ENCODE peak calls at places on chromosome 17, in six cellular contexts. One of them, this sample, is unnamed.

GRCh38 chr17:13346081-13346533 is 255.6 kb downstream of the HS3ST3A1 start:
- DNase-seq in NCI-H1417: no peak
- DNase-seq in GM13977: no peak
- DNase-seq in stomach: no peak
- DNase-seq in SW 1271: no peak
- DNase-seq in neural crest cell: no peak
- DNase-seq in this sample: peak; percentile 45

GRCh38 chr17:12406623-12407228 is 259.0 kb upstream of the MYOCD start:
- DNase-seq in NCI-H1417: no peak
- DNase-seq in GM13977: no peak
- DNase-seq in stomach: no peak
- DNase-seq in SW 1271: no peak
- DNase-seq in neural crest cell: no peak
- DNase-seq in this sample: no peak

GRCh38 chr17:66483946-66484345 is 181.5 kb downstream of the PRKCA start:
- DNase-seq in NCI-H1417: no peak
- DNase-seq in GM13977: no peak
- DNase-seq in stomach: no peak
- DNase-seq in SW 1271: no peak
- DNase-seq in neural crest cell: no peak
- DNase-seq in this sample: no peak

GRCh38 chr17:15348030-15348429 is 6.6 kb upstream of the TEKT3 start:
- DNase-seq in NCI-H1417: peak; percentile 1
- DNase-seq in GM13977: no peak
- DNase-seq in stomach: no peak
- DNase-seq in SW 1271: no peak
- DNase-seq in neural crest cell: no peak
- DNase-seq in this sample: no peak

GRCh38 chr17:32956240-32956970 is 28.5 kb downstream of the TMEM98 start:
- DNase-seq in NCI-H1417: no peak
- DNase-seq in GM13977: no peak
- DNase-seq in stomach: no peak
- DNase-seq in SW 1271: no peak
- DNase-seq in neural crest cell: no peak
- DNase-seq in this sample: no peak

GRCh38 chr17:13646969-13647368 is 45.2 kb upstream of the HS3ST3A1 start:
- DNase-seq in NCI-H1417: no peak
- DNase-seq in GM13977: no peak
- DNase-seq in stomach: no peak
- DNase-seq in SW 1271: no peak
- DNase-seq in neural crest cell: no peak
- DNase-seq in this sample: no peak

GRCh38 chr17:32393904-32394303 is 43.9 kb downstream of the ZNF207 start:
- DNase-seq in NCI-H1417: no peak
- DNase-seq in GM13977: no peak
- DNase-seq in stomach: no peak
- DNase-seq in SW 1271: no peak
- DNase-seq in neural crest cell: no peak
- DNase-seq in this sample: no peak

GRCh38 chr17:34131386-34131785 is 123.7 kb upstream of the CCL2 start:
- DNase-seq in NCI-H1417: no peak
- DNase-seq in GM13977: no peak
- DNase-seq in stomach: no peak
- DNase-seq in SW 1271: no peak
- DNase-seq in neural crest cell: no peak
- DNase-seq in this sample: no peak

GRCh38 chr17:77388384-77389306 is 247.9 kb downstream of the SEC14L1 start:
- DNase-seq in NCI-H1417: no peak
- DNase-seq in GM13977: no peak
- DNase-seq in stomach: no peak
- DNase-seq in SW 1271: no peak
- DNase-seq in neural crest cell: no peak
- DNase-seq in this sample: no peak